ENCODE peak calls at places on chromosomes 12 and 14, in eight cellular contexts. L, E, G, W, Q, N, I and K are unnamed samples.

GRCh38 chr12:4545195-4545594 is 6.5 kb downstream of the RAD51AP1 start:
- DNase-seq in L (no peak), N (no peak), Q (no peak), E (no peak), W (no peak), I (no peak), G (no peak), K (no peak)

GRCh38 chr12:124514996-124515932 is 52.1 kb downstream of the NCOR2 start:
- DNase-seq in I (no peak), G (no peak), Q (no peak), W (no peak), N (no peak), E (no peak), L (no peak), K (no peak)

GRCh38 chr12:67355428-67356385 is 86.5 kb downstream of the CAND1 start:
- DNase-seq in L (peak; percentile 46), W (no peak), N (no peak), G (no peak), Q (peak; percentile 91), I (no peak), E (peak; percentile 63), K (peak; percentile 36)

GRCh38 chr14:48275301-48275700 is 599.9 kb upstream of the MDGA2 start:
- DNase-seq in I (no peak), E (no peak), L (no peak), G (no peak), Q (no peak), N (no peak), W (no peak), K (no peak)

GRCh38 chr12:12724421-12725085 is 7.4 kb downstream of the CDKN1B start:
- DNase-seq in Q (no peak), W (no peak), L (no peak), E (no peak), I (no peak), N (no peak), G (no peak), K (no peak)

GRCh38 chr14:35155962-35156361 is 33.6 kb downstream of the PRORP start:
- DNase-seq in G (no peak), Q (peak; percentile 52), N (no peak), I (no peak), W (no peak), E (peak; percentile 82), L (no peak), K (no peak)

GRCh38 chr14:100238419-100239199 is at the start of gene YY1:
- DNase-seq in L (peak; percentile 87), W (no peak), N (peak; percentile 98), I (peak; percentile 97), G (peak; percentile 99), E (peak; percentile 97), Q (peak; percentile 98), K (peak; percentile 88)

GRCh38 chr12:15520083-15520482 is 197.8 kb downstream of the PTPRO start:
- DNase-seq in L (no peak), N (no peak), E (no peak), Q (no peak), W (no peak), I (no peak), G (no peak), K (no peak)

GRCh38 chr12:110689601-110690430 is 901 bp upstream of the HVCN1 start:
- DNase-seq in G (peak; percentile 69), E (peak; percentile 38), W (no peak), N (no peak), Q (no peak), I (no peak), L (no peak), K (no peak)

GRCh38 chr12:55741978-55742377 is 944 bp upstream of the GDF11 start:
- DNase-seq in Q (no peak), N (no peak), W (no peak), L (no peak), G (no peak), E (no peak), I (no peak), K (no peak)

GRCh38 chr14:80310950-80311349 is 99.6 kb upstream of the DIO2 start:
- DNase-seq in G (no peak), L (no peak), Q (peak; percentile 30), E (peak; percentile 72), W (no peak), I (no peak), N (no peak), K (no peak)

GRCh38 chr14:93720981-93721483 is 67.3 kb downstream of the PRIMA1 start:
- DNase-seq in L (no peak), G (no peak), I (no peak), Q (no peak), W (no peak), N (no peak), E (no peak), K (no peak)

GRCh38 chr14:31787377-31787776 is 226.2 kb downstream of the NUBPL start:
- DNase-seq in G (no peak), N (no peak), Q (no peak), L (no peak), E (peak; percentile 58), I (no peak), W (no peak), K (no peak)

GRCh38 chr14:25909361-25909760 is 688.5 kb downstream of the NOVA1 start:
- DNase-seq in W (no peak), L (no peak), Q (no peak), E (no peak), N (no peak), G (no peak), I (no peak), K (no peak)

GRCh38 chr14:101516401-101516800 is 44.9 kb upstream of the DIO3 start:
- DNase-seq in Q (no peak), N (no peak), G (no peak), E (no peak), I (no peak), L (no peak), W (no peak), K (no peak)

GRCh38 chr12:131351319-131352028 is 359.4 kb upstream of the SFSWAP start:
- DNase-seq in E (no peak), Q (no peak), N (no peak), G (no peak), W (no peak), I (no peak), L (no peak), K (no peak)

GRCh38 chr12:15550778-15551177 is 228.5 kb downstream of the PTPRO start:
- DNase-seq in G (no peak), E (no peak), I (no peak), L (no peak), W (no peak), N (no peak), Q (no peak), K (no peak)